ENCODE peak calls at places on chromosome 9, in seven cellular contexts. A is GM12878, W is K562, J is HepG2, R is HCT116, E is SK-N-SH, B is H1. K is an unnamed sample.

GRCh38 chr9:131398204-131398603 is 4.3 kb downstream of the PRRC2B start:
- DNase-seq in A (peak; percentile 64), W (peak; percentile 4), J (no peak), R (no peak), E (no peak), B (no peak), K (peak; percentile 45)

GRCh38 chr9:79598562-79599345 is 27.0 kb downstream of the TLE4 start:
- DNase-seq in A (no peak), W (no peak), J (no peak), R (no peak), E (no peak), B (no peak), K (no peak)

GRCh38 chr9:80866576-80867227 is 822.6 kb downstream of the TLE1 start:
- DNase-seq in A (no peak), W (no peak), J (no peak), R (no peak), E (no peak), B (no peak), K (no peak)

GRCh38 chr9:131160416-131161112 is 35.2 kb downstream of the NUP214 start:
- DNase-seq in A (no peak), W (peak; percentile 81), J (no peak), R (no peak), E (no peak), B (no peak), K (no peak)

GRCh38 chr9:21316032-21316842 is 11.1 kb upstream of the IFNA5 start:
- DNase-seq in A (no peak), W (no peak), J (no peak), R (no peak), E (no peak), B (no peak), K (no peak)

GRCh38 chr9:130451509-130452388 is 7.0 kb downstream of the ASS1 start:
- DNase-seq in A (no peak), W (peak; percentile 73), J (peak; percentile 61), R (no peak), E (peak; percentile 81), B (peak; percentile 89), K (peak; percentile 90)

GRCh38 chr9:97387936-97388684 is 23.8 kb upstream of the TDRD7 start:
- DNase-seq in A (no peak), W (no peak), J (peak; percentile 45), R (no peak), E (no peak), B (no peak), K (no peak)

GRCh38 chr9:93365427-93366118 is 85.9 kb upstream of the FAM120A start:
- DNase-seq in A (no peak), W (no peak), J (no peak), R (no peak), E (no peak), B (peak; percentile 66), K (no peak)

GRCh38 chr9:106419737-106420136 is 443.2 kb upstream of the ZNF462 start:
- DNase-seq in A (no peak), W (no peak), J (no peak), R (no peak), E (no peak), B (no peak), K (no peak)

GRCh38 chr9:138066049-138066448 is 188.5 kb downstream of the CACNA1B start:
- DNase-seq in A (no peak), W (no peak), J (no peak), R (no peak), E (no peak), B (no peak), K (no peak)
- TF ChIP-seq JUND in A (no peak), W (no peak), J (no peak), R (no peak), E (no peak), B (no peak), K (no peak)

GRCh38 chr9:88538311-88539085 is 3.5 kb downstream of the NXNL2 start:
- DNase-seq in A (no peak), W (no peak), J (no peak), R (no peak), E (no peak), B (no peak), K (no peak)

GRCh38 chr9:88535932-88536324 is 950 bp downstream of the NXNL2 start:
- DNase-seq in A (no peak), W (no peak), J (no peak), R (no peak), E (no peak), B (no peak), K (no peak)

GRCh38 chr9:88539246-88539645 is 4.3 kb downstream of the NXNL2 start:
- DNase-seq in A (no peak), W (no peak), J (no peak), R (no peak), E (no peak), B (no peak), K (no peak)

GRCh38 chr9:88536951-88537742 is 2.2 kb downstream of the NXNL2 start:
- DNase-seq in A (no peak), W (no peak), J (no peak), R (no peak), E (no peak), B (no peak), K (peak; percentile 49)

GRCh38 chr9:88537743-88538055 is 2.7 kb downstream of the NXNL2 start:
- DNase-seq in A (no peak), W (no peak), J (no peak), R (no peak), E (peak; percentile 50), B (no peak), K (peak; percentile 31)
- TF ChIP-seq JUND in A (no peak), W (no peak), J (no peak), R (no peak), E (no peak), B (no peak), K (no peak)

GRCh38 chr9:108478871-108479332 is 376.9 kb downstream of the ACTL7B start:
- DNase-seq in A (peak; percentile 15), W (no peak), J (peak; percentile 25), R (no peak), E (no peak), B (no peak), K (no peak)
- TF ChIP-seq JUND in A (no peak), W (no peak), J (no peak), R (peak; percentile 22), E (peak; percentile 91), B (no peak), K (no peak)

GRCh38 chr9:82127993-82128710 is 139.6 kb downstream of the SPATA31D1 start:
- DNase-seq in A (no peak), W (no peak), J (no peak), R (no peak), E (no peak), B (no peak), K (no peak)
- TF ChIP-seq JUND in A (no peak), W (no peak), J (no peak), R (no peak), E (no peak), B (no peak), K (no peak)

K was measured in T47D.